ENCODE peak calls at places on chromosomes 1 and 21, in four cellular contexts. T is RKO; F is COLO829; Y is stimulated activated effector memory CD8-positive, alpha-beta T cell treated with anti-CD3 and anti-CD28 coated beads, Interleukin-12 subunit alpha, Interleukin-12 subunit beta, amount 100 ng/mL, for 72 hours. X is an unnamed sample.

GRCh38 chr21:35373998-35374397 is 324.9 kb upstream of the RUNX1 start:
- DNase-seq in T (no peak), F (no peak), Y (no peak), X (no peak)

GRCh38 chr1:15739745-15740144 is 2.6 kb upstream of the TMEM82 start:
- DNase-seq in T (no peak), F (no peak), Y (no peak), X (peak)

GRCh38 chr1:216566809-216567208 is 143.6 kb upstream of the USH2A start:
- DNase-seq in T (no peak), F (peak), Y (no peak), X (peak)

GRCh38 chr1:230141002-230141648 is 74.1 kb downstream of the GALNT2 start:
- DNase-seq in T (no peak), F (no peak), Y (no peak), X (no peak)

GRCh38 chr1:247373721-247374141 is 42.1 kb upstream of the ZNF496 start:
- DNase-seq in T (no peak), F (no peak), Y (peak), X (peak)

GRCh38 chr1:210250998-210251679 is 18.5 kb downstream of the SERTAD4 start:
- DNase-seq in T (no peak), F (peak), Y (no peak), X (peak)

GRCh38 chr1:227779021-227779441 is 36.4 kb upstream of the PRSS38 start:
- DNase-seq in T (no peak), F (no peak), Y (no peak), X (no peak)

GRCh38 chr21:44020551-44020950 is 8.4 kb downstream of the TRAPPC10 start:
- DNase-seq in T (no peak), F (no peak), Y (no peak), X (no peak)

GRCh38 chr1:145926706-145927072 is 595 bp downstream of the RBM8A start:
- DNase-seq in T (peak), F (no peak), Y (peak), X (no peak)

GRCh38 chr1:41502912-41503311 is 18.4 kb upstream of the EDN2 start:
- DNase-seq in T (no peak), F (no peak), Y (no peak), X (no peak)

GRCh38 chr1:186188004-186188539 is 187.0 kb downstream of the TPR start:
- DNase-seq in T (peak), F (peak), Y (no peak), X (peak)